ENCODE peak calls at places on chromosomes 3 and 15, in seven cellular contexts. L, P, R, D, X, B and V are unnamed samples.

GRCh38 chr3:11954312-11954934 is 49.8 kb upstream of the SYN2 start:
- DNase-seq in L (no peak), D (no peak), R (peak; percentile 47), X (no peak), B (no peak), P (no peak), V (peak; percentile 3)

GRCh38 chr15:33915571-33916407 is 52.5 kb upstream of the CHRM5 start:
- DNase-seq in R (peak; percentile 1), X (no peak), P (no peak), D (no peak), B (peak; percentile 16), L (no peak), V (no peak)

GRCh38 chr3:138195491-138195890 is 8.4 kb downstream of the ARMC8 start:
- DNase-seq in P (no peak), X (no peak), D (no peak), L (no peak), B (no peak), R (no peak), V (no peak)

GRCh38 chr3:49668861-49669260 is 5.3 kb upstream of the APEH start:
- DNase-seq in B (no peak), L (peak; percentile 6), R (no peak), X (no peak), P (no peak), D (no peak), V (peak; percentile 42)

GRCh38 chr3:69541059-69541471 is 155.2 kb upstream of the FRMD4B start:
- DNase-seq in P (no peak), X (no peak), B (peak; percentile 54), D (no peak), L (no peak), R (no peak), V (peak; percentile 47)

GRCh38 chr15:88375234-88375926 is 91.8 kb downstream of the MRPL46 start:
- DNase-seq in R (no peak), P (no peak), B (peak; percentile 16), X (no peak), L (no peak), D (no peak), V (no peak)

GRCh38 chr3:128524374-128525299 is 31.6 kb upstream of the GATA2 start:
- DNase-seq in D (no peak), X (no peak), P (no peak), R (no peak), L (no peak), B (no peak), V (no peak)

GRCh38 chr15:100215031-100215842 is 126.5 kb downstream of the ADAMTS17 start:
- DNase-seq in X (peak; percentile 54), R (no peak), B (no peak), L (no peak), D (peak; percentile 61), P (no peak), V (no peak)

GRCh38 chr15:41871175-41871905 is 22.5 kb downstream of the SPTBN5 start:
- DNase-seq in B (no peak), L (no peak), D (no peak), P (no peak), R (no peak), X (no peak), V (no peak)

GRCh38 chr3:127959873-127960272 is 44.8 kb downstream of the KBTBD12 start:
- DNase-seq in X (no peak), L (no peak), P (no peak), R (peak; percentile 80), D (no peak), B (peak; percentile 73), V (peak; percentile 10)

GRCh38 chr3:141303481-141304223 is 64.7 kb upstream of the ZBTB38 start:
- DNase-seq in D (peak; percentile 61), B (peak; percentile 86), P (peak; percentile 65), X (no peak), R (peak; percentile 83), L (peak; percentile 24), V (peak; percentile 48)